ENCODE peak calls at places on chromosomes 2 and 18, in four cellular contexts. K is CD8-positive, alpha-beta T cell; Z is endothelial cell; H is A549. B is an unnamed sample.

GRCh38 chr2:225140761-225141160 is 98.5 kb upstream of the DOCK10 start:
- DNase-seq in H (no peak), K (no peak), Z (no peak), B (no peak)

GRCh38 chr2:29449499-29449898 is 334.3 kb downstream of the CLIP4 start:
- DNase-seq in Z (no peak), K (no peak), H (no peak), B (no peak)

GRCh38 chr18:49257609-49258008 is 202.8 kb downstream of the DYM start:
- DNase-seq in K (no peak), H (no peak), Z (no peak), B (no peak)

GRCh38 chr2:197708331-197708730 is 3.2 kb downstream of the MARS2 start:
- DNase-seq in H (no peak), Z (no peak), K (no peak), B (no peak)

GRCh38 chr2:100213595-100213994 is 71.2 kb upstream of the AFF3 start:
- DNase-seq in Z (no peak), H (no peak), K (no peak), B (no peak)

GRCh38 chr18:80246656-80247402 is 485 bp downstream of the PARD6G start:
- DNase-seq in K (peak), Z (peak), H (peak), B (no peak)

GRCh38 chr18:60500960-60501359 is 128.4 kb upstream of the MC4R start:
- DNase-seq in H (no peak), Z (no peak), K (no peak), B (no peak)

GRCh38 chr18:35590935-35591334 is 9.4 kb downstream of the GALNT1 start:
- DNase-seq in K (no peak), Z (no peak), H (no peak), B (no peak)

GRCh38 chr2:101843048-101843447 is 145.5 kb downstream of the MAP4K4 start:
- DNase-seq in Z (no peak), K (no peak), H (no peak), B (no peak)

GRCh38 chr2:127106457-127106997 is 427 bp downstream of the BIN1 start:
- DNase-seq in K (no peak), H (no peak), Z (peak), B (no peak)

GRCh38 chr2:53969285-53970094 is 1.3 kb downstream of the PSME4 start:
- DNase-seq in H (peak), Z (no peak), K (no peak), B (no peak)

GRCh38 chr2:113157897-113158753 is 15.6 kb upstream of the PSD4 start:
- DNase-seq in H (no peak), Z (no peak), K (no peak), B (no peak)

GRCh38 chr2:317501-318424 is 29.9 kb upstream of the ALKAL2 start:
- DNase-seq in H (no peak), Z (no peak), K (peak), B (no peak)

GRCh38 chr2:120740375-120740764 is 4.7 kb downstream of the GLI2 start:
- DNase-seq in K (no peak), Z (no peak), H (no peak), B (no peak)

GRCh38 chr2:22521620-22522019 is 863.4 kb upstream of the KLHL29 start:
- DNase-seq in K (no peak), H (no peak), Z (no peak), B (no peak)

GRCh38 chr2:223896751-223897320 is 48.3 kb downstream of the WDFY1 start:
- DNase-seq in K (no peak), Z (no peak), H (no peak), B (no peak)

GRCh38 chr18:61551586-61551985 is 218.4 kb downstream of the CDH20 start:
- DNase-seq in Z (peak), K (no peak), H (peak), B (no peak)

GRCh38 chr2:165911231-165911630 is 42.3 kb downstream of the TTC21B start:
- DNase-seq in H (no peak), K (no peak), Z (no peak), B (no peak)

GRCh38 chr2:99403524-99403923 is 66.3 kb downstream of the EIF5B start:
- DNase-seq in Z (no peak), H (peak), K (no peak), B (no peak)

GRCh38 chr2:10258726-10259125 is 44.0 kb upstream of the HPCAL1 start:
- DNase-seq in K (no peak), Z (no peak), H (no peak), B (no peak)

GRCh38 chr2:217331577-217332139 is 471.8 kb upstream of the TNP1 start:
- DNase-seq in K (no peak), Z (no peak), H (peak), B (no peak)

GRCh38 chr2:69704446-69704845 is 37.5 kb upstream of the ANXA4 start:
- DNase-seq in H (no peak), K (no peak), Z (no peak), B (no peak)

GRCh38 chr2:9310390-9310789 is 103.8 kb downstream of the ASAP2 start:
- DNase-seq in K (no peak), H (peak), Z (no peak), B (no peak)

GRCh38 chr2:20368706-20369105 is 18.1 kb upstream of the PUM2 start:
- DNase-seq in Z (no peak), H (no peak), K (no peak), B (no peak)

GRCh38 chr2:144137705-144138428 is 382.1 kb downstream of the ZEB2 start:
- DNase-seq in K (no peak), H (no peak), Z (no peak), B (no peak)

GRCh38 chr2:157692768-157693167 is 64.1 kb upstream of the ACVR1C start:
- DNase-seq in H (no peak), Z (no peak), K (no peak), B (no peak)